ENCODE peak calls at places on chromosomes 2 and 18, in seven cellular contexts. X, S, F, K, O, E and D are unnamed samples.

GRCh38 chr2:73020657-73021370 is 50.7 kb downstream of the SFXN5 start:
- DNase-seq in X (no peak), S (no peak), F (peak), K (peak), O (peak), E (no peak), D (no peak)

GRCh38 chr2:239548491-239548890 is 147.7 kb upstream of the HDAC4 start:
- DNase-seq in X (peak), S (peak), F (no peak), K (no peak), O (no peak), E (no peak), D (no peak)

GRCh38 chr2:235618039-235618438 is 124.2 kb downstream of the AGAP1 start:
- DNase-seq in X (no peak), S (no peak), F (peak), K (no peak), O (peak), E (no peak), D (no peak)

GRCh38 chr2:25341031-25341727 is 546 bp downstream of the DNMT3A start:
- DNase-seq in X (peak), S (peak), F (no peak), K (no peak), O (peak), E (peak), D (no peak)

GRCh38 chr2:108067820-108068405 is 81.6 kb downstream of the SLC5A7 start:
- DNase-seq in X (no peak), S (no peak), F (no peak), K (no peak), O (no peak), E (no peak), D (no peak)

GRCh38 chr2:98436734-98437133 is 7.9 kb upstream of the INPP4A start:
- DNase-seq in X (no peak), S (no peak), F (no peak), K (no peak), O (no peak), E (no peak), D (no peak)

GRCh38 chr18:240175-240574 is 27.7 kb downstream of the THOC1 start:
- DNase-seq in X (no peak), S (no peak), F (no peak), K (peak), O (no peak), E (no peak), D (no peak)

GRCh38 chr2:1518501-1518821 is 105.2 kb downstream of the TPO start:
- DNase-seq in X (no peak), S (no peak), F (no peak), K (no peak), O (no peak), E (no peak), D (no peak)

GRCh38 chr2:153811516-153811915 is 60.2 kb upstream of the GALNT13 start:
- DNase-seq in X (no peak), S (no peak), F (no peak), K (no peak), O (no peak), E (no peak), D (no peak)

GRCh38 chr2:205700331-205701132 is 18.2 kb downstream of the NRP2 start:
- DNase-seq in X (no peak), S (no peak), F (peak), K (peak), O (peak), E (no peak), D (no peak)

GRCh38 chr2:205133544-205133943 is 548.8 kb upstream of the NRP2 start:
- DNase-seq in X (no peak), S (no peak), F (no peak), K (peak), O (no peak), E (no peak), D (no peak)

GRCh38 chr2:11839916-11840315 is 93.5 kb downstream of the LPIN1 start:
- DNase-seq in X (no peak), S (no peak), F (no peak), K (peak), O (no peak), E (no peak), D (no peak)

GRCh38 chr2:163652741-163653140 is 83.1 kb downstream of the FIGN start:
- DNase-seq in X (no peak), S (no peak), F (no peak), K (no peak), O (no peak), E (no peak), D (no peak)

GRCh38 chr2:138059967-138060635 is 95.8 kb downstream of the HNMT start:
- DNase-seq in X (no peak), S (no peak), F (no peak), K (peak), O (no peak), E (no peak), D (no peak)

GRCh38 chr2:54638103-54638502 is 85.4 kb upstream of the EML6 start:
- DNase-seq in X (no peak), S (no peak), F (no peak), K (no peak), O (no peak), E (no peak), D (no peak)